ENCODE peak calls at places on chromosomes 6 and 20, in six cellular contexts. Y, J, G, T, L and Q are unnamed samples.

GRCh38 chr20:44433751-44434538 is 41.7 kb upstream of the TTPAL start:
- DNase-seq in G (no peak), J (no peak), L (no peak), Y (no peak), T (no peak), Q (no peak)

GRCh38 chr6:130322673-130323268 is 43.0 kb upstream of the TMEM200A start:
- DNase-seq in T (peak), J (peak), L (peak), Y (no peak), G (peak), Q (no peak)

GRCh38 chr6:27871919-27872633 is 40.1 kb downstream of the OR2B2 start:
- DNase-seq in J (no peak), T (no peak), Y (peak), L (peak), G (peak), Q (no peak)

GRCh38 chr20:25738198-25738597 is 41.5 kb upstream of the ZNF337 start:
- DNase-seq in Y (no peak), L (no peak), J (no peak), T (no peak), G (peak), Q (no peak)

GRCh38 chr6:37785688-37786270 is 33.7 kb upstream of the ZFAND3 start:
- DNase-seq in L (peak), T (no peak), J (no peak), G (no peak), Y (no peak), Q (no peak)

GRCh38 chr6:116015983-116016382 is 44.7 kb downstream of the FRK start:
- DNase-seq in J (no peak), L (no peak), T (no peak), Y (no peak), G (no peak), Q (no peak)

GRCh38 chr6:39929733-39930461 is 4.4 kb downstream of the MOCS1 start:
- DNase-seq in G (peak), L (no peak), T (no peak), J (no peak), Y (no peak), Q (no peak)

GRCh38 chr6:27407153-27407814 is 18.7 kb downstream of the ZNF391 start:
- DNase-seq in T (no peak), J (no peak), G (no peak), L (no peak), Y (no peak), Q (no peak)

GRCh38 chr6:90179190-90180169 is 117.2 kb downstream of the BACH2 start:
- DNase-seq in J (no peak), L (no peak), Y (no peak), T (no peak), G (no peak), Q (no peak)

GRCh38 chr6:139763468-139764214 is 389.2 kb upstream of the CITED2 start:
- DNase-seq in J (no peak), L (no peak), T (no peak), Y (no peak), G (peak), Q (no peak)

GRCh38 chr20:62274332-62275262 is 28.2 kb upstream of the ADRM1 start:
- DNase-seq in J (no peak), L (peak), Y (no peak), T (no peak), G (no peak), Q (no peak)